ENCODE peak calls at places on chromosome 20, in four cellular contexts. O is right cardiac atrium, U is body of pancreas, N is lung. W is an unnamed sample.

GRCh38 chr20:22563062-22563965 is 21.1 kb downstream of the FOXA2 start:
- ATAC-seq in O (no peak), U (peak), N (no peak), W (no peak)

GRCh38 chr20:4913147-4913546 is 88.2 kb downstream of the SLC23A2 start:
- ATAC-seq in O (no peak), U (no peak), N (no peak), W (no peak)

GRCh38 chr20:22489614-22490286 is 94.6 kb downstream of the FOXA2 start:
- ATAC-seq in O (no peak), U (peak), N (no peak), W (no peak)

GRCh38 chr20:3865152-3865886 is 18.7 kb downstream of the MAVS start:
- ATAC-seq in O (no peak), U (no peak), N (no peak), W (no peak)

GRCh38 chr20:45872626-45873025 is 8.4 kb upstream of the ZSWIM1 start:
- ATAC-seq in O (no peak), U (no peak), N (no peak), W (no peak)

GRCh38 chr20:22688485-22688884 is 104.1 kb upstream of the FOXA2 start:
- ATAC-seq in O (no peak), U (no peak), N (no peak), W (no peak)

GRCh38 chr20:10671221-10671849 is 2.5 kb downstream of the JAG1 start:
- ATAC-seq in O (peak), U (peak), N (peak), W (peak)

GRCh38 chr20:37314617-37315292 is 25.3 kb downstream of the MANBAL start:
- ATAC-seq in O (peak), U (peak), N (no peak), W (peak)

GRCh38 chr20:50308513-50309279 is 118.1 kb downstream of the CEBPB start:
- ATAC-seq in O (peak), U (peak), N (peak), W (peak)

GRCh38 chr20:37590938-37591490 is 63.3 kb upstream of the BLCAP start:
- ATAC-seq in O (no peak), U (no peak), N (no peak), W (no peak)

GRCh38 chr20:49909499-49910339 is 5.6 kb downstream of the SPATA2 start:
- ATAC-seq in O (peak), U (peak), N (no peak), W (peak)

GRCh38 chr20:45500022-45500421 is 15.4 kb downstream of the SPINT3 start:
- ATAC-seq in O (no peak), U (no peak), N (no peak), W (no peak)

GRCh38 chr20:25372584-25373336 is 17.9 kb downstream of the ABHD12 start:
- ATAC-seq in O (no peak), U (no peak), N (no peak), W (no peak)

GRCh38 chr20:20441259-20441658 is 73.4 kb downstream of the INSM1 start:
- ATAC-seq in O (no peak), U (no peak), N (no peak), W (no peak)

GRCh38 chr20:19832875-19833274 is 74.8 kb downstream of the RIN2 start:
- ATAC-seq in O (no peak), U (no peak), N (no peak), W (no peak)

GRCh38 chr20:54475334-54476287 is at the start of gene DOK5:
- ATAC-seq in O (peak), U (peak), N (peak), W (peak)

GRCh38 chr20:3678198-3678597 is 3.6 kb downstream of the ADAM33 start:
- ATAC-seq in O (no peak), U (no peak), N (no peak), W (no peak)

GRCh38 chr20:49775229-49775693 is 37.4 kb upstream of the SLC9A8 start:
- ATAC-seq in O (peak), U (peak), N (peak), W (peak)

GRCh38 chr20:52103469-52103910 is 88.1 kb downstream of the ZFP64 start:
- ATAC-seq in O (no peak), U (no peak), N (no peak), W (no peak)

GRCh38 chr20:57818418-57818817 is 108.6 kb upstream of the PMEPA1 start:
- ATAC-seq in O (peak), U (no peak), N (no peak), W (peak)

DNA sequence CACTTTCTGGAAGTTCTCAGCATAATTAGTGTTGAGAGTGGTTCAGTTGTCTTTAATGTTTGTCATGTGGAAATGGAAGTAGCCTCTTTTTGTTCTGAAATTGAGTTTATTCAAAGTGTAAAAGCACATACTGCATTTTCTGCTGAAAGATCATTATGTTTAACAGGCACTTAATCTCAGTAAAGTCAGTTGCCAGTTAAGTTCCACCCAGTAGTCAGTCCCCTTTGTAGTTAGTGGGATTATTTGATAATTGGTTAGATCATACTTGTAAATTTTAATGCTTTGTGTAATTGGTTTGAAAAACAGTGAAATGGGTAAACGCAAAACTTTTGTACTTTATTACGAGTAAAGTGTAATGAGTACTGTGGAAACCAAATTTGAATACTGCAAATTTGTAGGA is 4.2 kb downstream of the SRSF6 start:
- ATAC-seq in O (no peak), U (no peak), N (no peak), W (no peak)
- H3K27ac ChIP-seq in O (no peak), U (no peak), N (no peak), W (no peak)

DNA sequence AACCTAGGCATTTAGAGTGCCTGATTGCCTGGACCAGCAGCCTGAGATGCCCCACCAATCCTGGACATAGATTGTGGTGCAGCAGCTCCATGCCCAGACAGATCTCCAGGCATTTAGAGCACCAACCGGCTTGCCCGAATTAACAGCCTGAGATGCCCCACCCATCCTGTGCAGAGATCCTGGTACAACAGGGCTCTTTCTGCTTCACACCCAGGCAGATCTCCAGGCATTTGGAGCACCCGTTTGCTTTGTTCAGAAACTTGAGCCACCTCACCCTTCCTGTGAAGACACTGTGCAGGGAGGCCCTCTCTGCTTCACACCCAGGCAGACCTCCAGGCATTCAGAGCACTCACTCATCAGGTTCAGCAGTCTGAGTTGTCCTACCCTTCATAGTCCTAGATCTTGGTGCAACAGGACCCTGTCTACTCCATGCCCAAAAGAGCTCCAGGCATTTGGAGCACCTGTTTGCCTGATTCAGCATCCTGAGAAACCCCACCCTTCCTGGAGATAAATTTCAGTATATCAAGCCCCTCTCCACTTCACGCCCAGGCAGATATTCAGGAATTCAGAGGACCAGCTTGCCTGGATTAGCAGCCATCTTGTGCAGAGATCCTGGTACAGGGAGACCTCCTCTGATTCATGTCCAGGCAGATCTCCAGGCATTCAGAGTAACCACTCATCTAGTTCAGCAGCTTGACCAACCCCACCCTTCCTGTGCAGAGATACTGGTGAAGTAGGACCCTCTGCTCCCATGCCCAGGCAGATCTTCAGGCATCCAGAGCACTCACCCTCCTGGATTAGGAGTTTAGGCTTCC is 189.2 kb upstream of the FERMT1 start:
- ATAC-seq in O (no peak), U (no peak), N (no peak), W (no peak)
- H3K4me3 ChIP-seq in O (no peak), U (no peak), N (no peak), W (no peak)

DNA sequence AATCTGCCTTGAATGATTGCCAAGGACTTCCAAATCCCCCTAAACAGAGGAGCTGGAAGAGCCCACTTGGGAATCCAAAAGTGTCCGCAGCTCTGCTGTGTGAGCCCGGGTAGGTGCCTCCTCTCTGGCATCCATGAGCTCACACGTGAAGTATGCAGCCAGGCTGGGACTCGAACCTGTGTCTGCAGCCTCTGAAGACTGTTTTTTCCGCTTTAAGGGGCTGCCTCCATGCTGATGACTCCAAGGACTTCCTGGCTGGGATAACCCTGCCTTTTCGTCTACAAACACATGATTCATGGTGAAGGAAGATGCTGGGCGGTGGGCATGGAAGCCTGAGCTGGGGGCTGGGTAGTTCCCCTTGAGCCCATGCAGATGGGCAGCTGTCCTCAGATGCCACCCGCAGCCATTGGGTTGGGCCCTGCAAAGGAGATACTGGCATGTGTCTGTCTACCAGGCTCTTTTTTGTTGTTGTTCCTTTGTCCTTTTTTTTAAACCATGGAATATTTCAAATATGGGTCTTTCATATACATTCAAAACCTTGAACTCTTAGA is 25.4 kb upstream of the CSNK2A1 start:
- ATAC-seq in O (no peak), U (no peak), N (no peak), W (no peak)
- H3K27ac ChIP-seq in O (peak), U (no peak), N (peak), W (no peak)

GRCh38 chr20:15922556-15922955 is 650.7 kb downstream of the KIF16B start:
- ATAC-seq in O (no peak), U (no peak), N (no peak), W (no peak)
- H3K4me3 ChIP-seq in O (no peak), U (no peak), N (no peak), W (no peak)

DNA sequence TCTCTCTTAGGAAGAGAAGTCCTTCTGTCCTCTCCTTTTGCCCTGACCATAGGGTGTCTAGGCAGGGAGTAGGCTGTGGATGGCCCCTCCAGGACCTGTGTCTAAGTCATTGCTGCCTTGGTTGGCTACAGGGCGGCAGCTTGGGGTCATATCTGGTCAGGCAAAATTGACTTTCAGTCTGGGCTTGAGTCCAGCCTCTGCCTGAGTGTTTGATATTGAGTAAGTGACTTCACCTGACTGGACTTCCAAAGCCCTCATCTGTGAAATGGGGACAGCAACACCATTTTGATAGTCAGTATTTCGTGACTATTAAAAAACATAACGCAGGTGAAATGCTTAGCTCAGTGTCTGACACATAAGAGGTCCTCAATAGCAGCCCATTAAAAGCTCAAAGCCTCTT is 4.6 kb downstream of the TGM3 start:
- ATAC-seq in O (no peak), U (no peak), N (no peak), W (no peak)
- H3K27ac ChIP-seq in O (no peak), U (no peak), N (no peak), W (no peak)

DNA sequence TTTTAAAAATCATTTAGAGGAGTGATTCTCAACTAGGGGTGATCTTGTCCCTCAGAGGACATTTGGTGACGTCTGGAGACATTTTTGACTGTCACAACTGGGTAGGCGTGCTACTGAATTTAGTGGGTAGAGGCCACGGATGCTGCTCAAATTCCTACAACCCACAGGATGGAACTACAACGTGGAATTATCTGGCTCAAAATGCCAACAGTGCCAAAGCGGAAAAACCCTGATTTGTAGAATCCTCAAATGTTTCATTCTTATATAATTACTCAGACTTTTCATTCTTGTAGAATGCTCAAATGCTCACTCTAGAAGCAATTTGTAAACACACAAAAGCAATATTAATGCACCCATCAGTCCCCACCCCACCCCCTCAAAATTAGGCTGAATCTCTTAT is 229.8 kb downstream of the ZMYND8 start:
- ATAC-seq in O (no peak), U (no peak), N (no peak), W (no peak)
- H3K4me3 ChIP-seq in O (no peak), U (no peak), N (no peak), W (no peak)

W was measured in gastroesophageal sphincter.